ENCODE peak calls at places on chromosomes 6 and 20, in six cellular contexts. One of them, this sample, is unnamed.

GRCh38 chr20:16434087-16434664 is 139.1 kb downstream of the KIF16B start:
- DNase-seq in adrenal gland: peak; percentile 29
- DNase-seq in IMR-90: peak; percentile 18
- DNase-seq in fibroblast of lung: peak; percentile 43
- DNase-seq in heart right ventricle: peak; percentile 32
- DNase-seq in A549: peak; percentile 74
- DNase-seq in this sample: peak; percentile 36

GRCh38 chr6:151624900-151625536 is 131.2 kb downstream of the CCDC170 start:
- DNase-seq in adrenal gland: no peak
- DNase-seq in IMR-90: no peak
- DNase-seq in fibroblast of lung: no peak
- DNase-seq in heart right ventricle: no peak
- DNase-seq in A549: no peak
- DNase-seq in this sample: no peak

GRCh38 chr6:36113049-36113448 is 17.3 kb upstream of the MAPK13 start:
- DNase-seq in adrenal gland: no peak
- DNase-seq in IMR-90: no peak
- DNase-seq in fibroblast of lung: no peak
- DNase-seq in heart right ventricle: no peak
- DNase-seq in A549: no peak
- DNase-seq in this sample: no peak

GRCh38 chr6:52514514-52514913 is 62.3 kb downstream of the TRAM2 start:
- DNase-seq in adrenal gland: no peak
- DNase-seq in IMR-90: peak; percentile 81
- DNase-seq in fibroblast of lung: peak; percentile 90
- DNase-seq in heart right ventricle: no peak
- DNase-seq in A549: peak; percentile 55
- DNase-seq in this sample: peak; percentile 85

GRCh38 chr6:122887941-122888340 is 98.9 kb downstream of the SMPDL3A start:
- DNase-seq in adrenal gland: no peak
- DNase-seq in IMR-90: no peak
- DNase-seq in fibroblast of lung: no peak
- DNase-seq in heart right ventricle: no peak
- DNase-seq in A549: no peak
- DNase-seq in this sample: no peak

GRCh38 chr20:58603656-58604184 is 47.4 kb upstream of the STX16 start:
- DNase-seq in adrenal gland: no peak
- DNase-seq in IMR-90: peak; percentile 61
- DNase-seq in fibroblast of lung: no peak
- DNase-seq in heart right ventricle: no peak
- DNase-seq in A549: no peak
- DNase-seq in this sample: peak; percentile 67

GRCh38 chr20:23870461-23870860 is 9.1 kb downstream of the CST5 start:
- DNase-seq in adrenal gland: no peak
- DNase-seq in IMR-90: no peak
- DNase-seq in fibroblast of lung: no peak
- DNase-seq in heart right ventricle: no peak
- DNase-seq in A549: no peak
- DNase-seq in this sample: no peak

GRCh38 chr6:156651438-156651837 is 125.7 kb upstream of the ARID1B start:
- DNase-seq in adrenal gland: no peak
- DNase-seq in IMR-90: no peak
- DNase-seq in fibroblast of lung: no peak
- DNase-seq in heart right ventricle: no peak
- DNase-seq in A549: no peak
- DNase-seq in this sample: no peak

GRCh38 chr6:161369339-161369738 is 95.5 kb upstream of the AGPAT4 start:
- DNase-seq in adrenal gland: no peak
- DNase-seq in IMR-90: peak; percentile 81
- DNase-seq in fibroblast of lung: peak; percentile 95
- DNase-seq in heart right ventricle: no peak
- DNase-seq in A549: peak; percentile 73
- DNase-seq in this sample: peak; percentile 75

GRCh38 chr6:35356391-35356790 is 14.0 kb downstream of the PPARD start:
- DNase-seq in adrenal gland: peak; percentile 10
- DNase-seq in IMR-90: no peak
- DNase-seq in fibroblast of lung: no peak
- DNase-seq in heart right ventricle: no peak
- DNase-seq in A549: no peak
- DNase-seq in this sample: no peak

GRCh38 chr6:62652692-62653328 is 366.8 kb upstream of the KHDRBS2 start:
- DNase-seq in adrenal gland: no peak
- DNase-seq in IMR-90: peak; percentile 12
- DNase-seq in fibroblast of lung: peak; percentile 26
- DNase-seq in heart right ventricle: no peak
- DNase-seq in A549: peak; percentile 3
- DNase-seq in this sample: peak; percentile 21

GRCh38 chr6:1850581-1851157 is 241.0 kb downstream of the FOXC1 start:
- DNase-seq in adrenal gland: no peak
- DNase-seq in IMR-90: no peak
- DNase-seq in fibroblast of lung: no peak
- DNase-seq in heart right ventricle: no peak
- DNase-seq in A549: no peak
- DNase-seq in this sample: no peak

GRCh38 chr6:116217069-116217468 is 36.8 kb downstream of the TSPYL4 start:
- DNase-seq in adrenal gland: no peak
- DNase-seq in IMR-90: peak; percentile 52
- DNase-seq in fibroblast of lung: peak; percentile 65
- DNase-seq in heart right ventricle: no peak
- DNase-seq in A549: peak; percentile 22
- DNase-seq in this sample: peak; percentile 90

GRCh38 chr6:157516319-157517026 is 135.5 kb downstream of the ZDHHC14 start:
- DNase-seq in adrenal gland: no peak
- DNase-seq in IMR-90: no peak
- DNase-seq in fibroblast of lung: no peak
- DNase-seq in heart right ventricle: no peak
- DNase-seq in A549: no peak
- DNase-seq in this sample: no peak

GRCh38 chr6:130841128-130841728 is 14.0 kb downstream of the SMLR1 start:
- DNase-seq in adrenal gland: no peak
- DNase-seq in IMR-90: peak; percentile 49
- DNase-seq in fibroblast of lung: no peak
- DNase-seq in heart right ventricle: no peak
- DNase-seq in A549: no peak
- DNase-seq in this sample: no peak

GRCh38 chr6:126907312-126907711 is 211.2 kb upstream of the RSPO3 start:
- DNase-seq in adrenal gland: no peak
- DNase-seq in IMR-90: no peak
- DNase-seq in fibroblast of lung: no peak
- DNase-seq in heart right ventricle: no peak
- DNase-seq in A549: no peak
- DNase-seq in this sample: no peak

GRCh38 chr6:36793296-36793912 is 45.8 kb downstream of the CPNE5 start:
- DNase-seq in adrenal gland: no peak
- DNase-seq in IMR-90: no peak
- DNase-seq in fibroblast of lung: no peak
- DNase-seq in heart right ventricle: no peak
- DNase-seq in A549: no peak
- DNase-seq in this sample: no peak

GRCh38 chr6:69305456-69305855 is 491.4 kb downstream of the LMBRD1 start:
- DNase-seq in adrenal gland: no peak
- DNase-seq in IMR-90: no peak
- DNase-seq in fibroblast of lung: no peak
- DNase-seq in heart right ventricle: no peak
- DNase-seq in A549: no peak
- DNase-seq in this sample: no peak

GRCh38 chr20:3696200-3696599 is 14.4 kb upstream of the ADAM33 start:
- DNase-seq in adrenal gland: no peak
- DNase-seq in IMR-90: no peak
- DNase-seq in fibroblast of lung: peak; percentile 25
- DNase-seq in heart right ventricle: no peak
- DNase-seq in A549: no peak
- DNase-seq in this sample: no peak

GRCh38 chr20:1876975-1877603 is 18.1 kb upstream of the SIRPA start:
- DNase-seq in adrenal gland: no peak
- DNase-seq in IMR-90: peak; percentile 35
- DNase-seq in fibroblast of lung: no peak
- DNase-seq in heart right ventricle: no peak
- DNase-seq in A549: peak; percentile 73
- DNase-seq in this sample: peak; percentile 12

GRCh38 chr20:15848126-15848525 is 725.1 kb downstream of the KIF16B start:
- DNase-seq in adrenal gland: no peak
- DNase-seq in IMR-90: no peak
- DNase-seq in fibroblast of lung: no peak
- DNase-seq in heart right ventricle: no peak
- DNase-seq in A549: no peak
- DNase-seq in this sample: no peak

GRCh38 chr20:58471161-58471834 is 43.9 kb downstream of the APCDD1L start:
- DNase-seq in adrenal gland: no peak
- DNase-seq in IMR-90: peak; percentile 15
- DNase-seq in fibroblast of lung: peak; percentile 67
- DNase-seq in heart right ventricle: peak; percentile 76
- DNase-seq in A549: no peak
- DNase-seq in this sample: peak; percentile 90

GRCh38 chr6:169839029-169839481 is 87.6 kb downstream of the ERMARD start:
- DNase-seq in adrenal gland: no peak
- DNase-seq in IMR-90: no peak
- DNase-seq in fibroblast of lung: no peak
- DNase-seq in heart right ventricle: no peak
- DNase-seq in A549: no peak
- DNase-seq in this sample: no peak

GRCh38 chr20:10286356-10286755 is 67.7 kb downstream of the SNAP25 start:
- DNase-seq in adrenal gland: no peak
- DNase-seq in IMR-90: no peak
- DNase-seq in fibroblast of lung: no peak
- DNase-seq in heart right ventricle: no peak
- DNase-seq in A549: no peak
- DNase-seq in this sample: no peak
- H3K4me3 ChIP-seq in adrenal gland: no peak overlapping the region
- H3K4me3 ChIP-seq in IMR-90: no peak overlapping the region
- H3K4me3 ChIP-seq in fibroblast of lung: no peak overlapping the region
- H3K4me3 ChIP-seq in heart right ventricle: no peak overlapping the region
- H3K4me3 ChIP-seq in A549: no peak overlapping the region
- H3K4me3 ChIP-seq in this sample: no peak overlapping the region

GRCh38 chr20:49656304-49656703 is 57.4 kb downstream of the B4GALT5 start:
- DNase-seq in adrenal gland: no peak
- DNase-seq in IMR-90: peak; percentile 65
- DNase-seq in fibroblast of lung: peak; percentile 53
- DNase-seq in heart right ventricle: no peak
- DNase-seq in A549: no peak
- DNase-seq in this sample: peak; percentile 21

GRCh38 chr20:49659096-49659495 is 54.6 kb downstream of the B4GALT5 start:
- DNase-seq in adrenal gland: no peak
- DNase-seq in IMR-90: no peak
- DNase-seq in fibroblast of lung: no peak
- DNase-seq in heart right ventricle: no peak
- DNase-seq in A549: no peak
- DNase-seq in this sample: no peak

GRCh38 chr20:49658508-49658907 is 55.2 kb downstream of the B4GALT5 start:
- DNase-seq in adrenal gland: no peak
- DNase-seq in IMR-90: no peak
- DNase-seq in fibroblast of lung: no peak
- DNase-seq in heart right ventricle: no peak
- DNase-seq in A549: no peak
- DNase-seq in this sample: no peak

GRCh38 chr20:49653925-49654324 is 59.8 kb downstream of the B4GALT5 start:
- DNase-seq in adrenal gland: no peak
- DNase-seq in IMR-90: no peak
- DNase-seq in fibroblast of lung: no peak
- DNase-seq in heart right ventricle: no peak
- DNase-seq in A549: no peak
- DNase-seq in this sample: no peak

DNA sequence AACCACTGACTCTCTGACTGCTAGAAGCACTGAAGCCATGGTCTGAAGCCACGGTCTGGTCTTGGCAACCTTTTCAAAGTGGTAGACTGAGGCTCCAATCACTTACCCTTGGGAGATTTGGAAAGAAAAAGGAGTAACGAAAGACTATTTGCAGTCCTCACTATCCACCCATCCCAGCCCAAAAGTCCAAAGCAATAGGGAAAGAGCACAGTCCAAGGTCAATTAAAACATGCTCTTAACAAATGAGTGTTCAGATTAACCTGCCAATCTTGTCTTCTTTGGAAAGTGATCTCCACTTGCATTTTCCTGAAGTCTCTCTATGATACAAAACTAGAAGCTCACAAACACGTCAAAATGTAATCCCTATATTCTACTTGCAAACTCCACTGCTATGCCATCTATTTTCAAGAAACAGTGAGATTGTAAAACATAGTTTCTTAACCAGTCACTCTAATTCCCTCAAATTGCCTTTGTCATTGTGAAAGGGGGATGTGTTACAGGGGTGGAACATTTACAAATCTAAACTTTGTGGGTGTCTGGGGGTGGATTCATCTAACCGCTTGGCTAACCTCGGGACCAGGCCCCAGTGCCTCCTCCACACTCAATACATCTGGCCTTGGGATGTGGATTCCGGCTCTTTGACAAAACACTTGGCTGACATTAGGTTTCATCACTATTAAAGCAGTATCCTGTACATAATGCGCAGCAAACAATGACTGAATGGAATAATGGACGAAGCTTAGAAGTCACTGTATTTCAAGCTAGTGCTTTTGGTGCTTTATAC is 56.4 kb downstream of the B4GALT5 start:
- DNase-seq in adrenal gland: no peak
- DNase-seq in IMR-90: peak; percentile 84
- DNase-seq in fibroblast of lung: peak; percentile 82
- DNase-seq in heart right ventricle: no peak
- DNase-seq in A549: no peak
- DNase-seq in this sample: peak; percentile 51
- H3K4me1 ChIP-seq in adrenal gland: peaks cover 27% of the 10 kb centered on the region
- H3K4me1 ChIP-seq in IMR-90: peaks cover 14% of the 10 kb centered on the region
- H3K4me1 ChIP-seq in fibroblast of lung: no peaks in the 10 kb centered on the region
- H3K4me1 ChIP-seq in heart right ventricle: peaks cover 63% of the 10 kb centered on the region
- H3K4me1 ChIP-seq in A549: peaks cover 64% of the 10 kb centered on the region
- H3K4me1 ChIP-seq in this sample: peaks cover 35% of the 10 kb centered on the region

GRCh38 chr6:159862103-159862502 is 28.7 kb upstream of the MAS1 start:
- DNase-seq in adrenal gland: no peak
- DNase-seq in IMR-90: no peak
- DNase-seq in fibroblast of lung: no peak
- DNase-seq in heart right ventricle: no peak
- DNase-seq in A549: no peak
- DNase-seq in this sample: no peak
- H3K4me3 ChIP-seq in adrenal gland: no peak overlapping the region
- H3K4me3 ChIP-seq in IMR-90: no peak overlapping the region
- H3K4me3 ChIP-seq in fibroblast of lung: no peak overlapping the region
- H3K4me3 ChIP-seq in heart right ventricle: no peak overlapping the region
- H3K4me3 ChIP-seq in A549: no peak overlapping the region
- H3K4me3 ChIP-seq in this sample: no peak overlapping the region

GRCh38 chr20:17965042-17965697 is 3.4 kb downstream of the SNX5 start:
- DNase-seq in adrenal gland: no peak
- DNase-seq in IMR-90: no peak
- DNase-seq in fibroblast of lung: peak; percentile 35
- DNase-seq in heart right ventricle: no peak
- DNase-seq in A549: no peak
- DNase-seq in this sample: no peak

GRCh38 chr20:17964073-17964472 is 4.5 kb downstream of the SNX5 start:
- DNase-seq in adrenal gland: no peak
- DNase-seq in IMR-90: no peak
- DNase-seq in fibroblast of lung: no peak
- DNase-seq in heart right ventricle: no peak
- DNase-seq in A549: no peak
- DNase-seq in this sample: no peak

GRCh38 chr20:17966432-17967312 is 1.9 kb downstream of the SNX5 start:
- DNase-seq in adrenal gland: no peak
- DNase-seq in IMR-90: peak; percentile 42
- DNase-seq in fibroblast of lung: peak; percentile 63
- DNase-seq in heart right ventricle: no peak
- DNase-seq in A549: peak; percentile 47
- DNase-seq in this sample: peak; percentile 64

GRCh38 chr20:17963114-17963897 is 5.3 kb downstream of the SNX5 start:
- DNase-seq in adrenal gland: no peak
- DNase-seq in IMR-90: no peak
- DNase-seq in fibroblast of lung: no peak
- DNase-seq in heart right ventricle: no peak
- DNase-seq in A549: no peak
- DNase-seq in this sample: no peak

GRCh38 chr20:17964632-17965031 is 4.0 kb downstream of the SNX5 start:
- DNase-seq in adrenal gland: no peak
- DNase-seq in IMR-90: no peak
- DNase-seq in fibroblast of lung: no peak
- DNase-seq in heart right ventricle: no peak
- DNase-seq in A549: no peak
- DNase-seq in this sample: no peak
- H3K4me1 ChIP-seq in adrenal gland: peaks cover 39% of the 10 kb centered on the region
- H3K4me1 ChIP-seq in IMR-90: peaks cover 15% of the 10 kb centered on the region
- H3K4me1 ChIP-seq in fibroblast of lung: peaks cover 14% of the 10 kb centered on the region
- H3K4me1 ChIP-seq in heart right ventricle: peaks cover 79% of the 10 kb centered on the region
- H3K4me1 ChIP-seq in A549: peaks cover 61% of the 10 kb centered on the region
- H3K4me1 ChIP-seq in this sample: peaks cover 72% of the 10 kb centered on the region

This sample was measured in adipocyte.